ENCODE peak calls at places on chromosomes 12 and 14, in five cellular contexts. P is transverse colon, Z is HepG2, B is stomach, X is SK-N-SH. O is an unnamed sample.

GRCh38 chr12:100185361-100185894 is 15.2 kb upstream of the ACTR6 start:
- DNase-seq in P (no peak), Z (no peak), B (no peak), X (peak), O (no peak)

GRCh38 chr12:64912501-64912900 is 88.1 kb downstream of the TBC1D30 start:
- DNase-seq in P (no peak), Z (no peak), B (no peak), X (no peak), O (no peak)

GRCh38 chr14:67424539-67424938 is 12.6 kb upstream of the PLEK2 start:
- DNase-seq in P (no peak), Z (no peak), B (no peak), X (no peak), O (no peak)

GRCh38 chr12:53935562-53936341 is 2.9 kb upstream of the HOXC13 start:
- DNase-seq in P (no peak), Z (no peak), B (no peak), X (no peak), O (no peak)

GRCh38 chr12:1877169-1877878 is 41.1 kb downstream of the CACNA2D4 start:
- DNase-seq in P (no peak), Z (peak), B (no peak), X (no peak), O (no peak)

GRCh38 chr12:8996682-8997405 is 7.5 kb downstream of the KLRG1 start:
- DNase-seq in P (no peak), Z (no peak), B (no peak), X (no peak), O (no peak)

GRCh38 chr14:101579372-101580080 is 18.2 kb downstream of the DIO3 start:
- DNase-seq in P (no peak), Z (no peak), B (no peak), X (no peak), O (no peak)

GRCh38 chr14:63647696-63648410 is 6.2 kb upstream of the WDR89 start:
- DNase-seq in P (no peak), Z (no peak), B (no peak), X (no peak), O (no peak)

GRCh38 chr14:88323520-88324199 is 591 bp upstream of the KCNK10 start:
- DNase-seq in P (no peak), Z (no peak), B (no peak), X (peak), O (no peak)

GRCh38 chr14:59427653-59428578 is 37.3 kb downstream of the GPR135 start:
- DNase-seq in P (no peak), Z (no peak), B (no peak), X (no peak), O (no peak)

GRCh38 chr12:16012086-16012485 is 101.0 kb downstream of the DERA start:
- DNase-seq in P (no peak), Z (no peak), B (peak), X (no peak), O (no peak)

GRCh38 chr14:102500190-102500661 is 9.3 kb downstream of the ANKRD9 start:
- DNase-seq in P (peak), Z (no peak), B (no peak), X (no peak), O (peak)

GRCh38 chr12:2957816-2958431 is 1.3 kb upstream of the TEAD4 start:
- DNase-seq in P (no peak), Z (no peak), B (no peak), X (no peak), O (no peak)

GRCh38 chr12:3000548-3001275 is 41.5 kb downstream of the TEAD4 start:
- DNase-seq in P (no peak), Z (peak), B (no peak), X (no peak), O (no peak)

GRCh38 chr12:95908573-95908972 is 33.8 kb downstream of the CCDC38 start:
- DNase-seq in P (no peak), Z (no peak), B (no peak), X (no peak), O (no peak)

GRCh38 chr12:56186957-56187356 is 2.3 kb downstream of the SMARCC2 start:
- DNase-seq in P (no peak), Z (no peak), B (no peak), X (no peak), O (no peak)

GRCh38 chr14:35406811-35407630 is 2.5 kb upstream of the NFKBIA start:
- DNase-seq in P (no peak), Z (peak), B (no peak), X (peak), O (no peak)

GRCh38 chr12:53791735-53792326 is 40.1 kb upstream of the CISTR start:
- DNase-seq in P (no peak), Z (no peak), B (peak), X (no peak), O (no peak)

GRCh38 chr12:55499810-55500252 is 7.7 kb downstream of the OR6C68 start:
- DNase-seq in P (no peak), Z (peak), B (no peak), X (no peak), O (no peak)

GRCh38 chr12:63150255-63151060 is 543 bp downstream of the AVPR1A start:
- DNase-seq in P (no peak), Z (no peak), B (no peak), X (peak), O (no peak)

GRCh38 chr14:70755655-70756054 is 53.7 kb downstream of the MAP3K9 start:
- DNase-seq in P (no peak), Z (no peak), B (no peak), X (no peak), O (no peak)

GRCh38 chr12:57558864-57559263 is 9.0 kb downstream of the KIF5A start:
- DNase-seq in P (no peak), Z (no peak), B (no peak), X (no peak), O (no peak)

GRCh38 chr12:6548556-6549378 is 7.1 kb downstream of the IFFO1 start:
- DNase-seq in P (no peak), Z (no peak), B (no peak), X (no peak), O (no peak)

GRCh38 chr12:104680506-104680905 is 223.8 kb downstream of the CHST11 start:
- DNase-seq in P (no peak), Z (no peak), B (no peak), X (no peak), O (no peak)

GRCh38 chr12:104676636-104677035 is 219.9 kb downstream of the CHST11 start:
- DNase-seq in P (no peak), Z (no peak), B (no peak), X (no peak), O (no peak)

GRCh38 chr12:104680070-104680469 is 223.3 kb downstream of the CHST11 start:
- DNase-seq in P (no peak), Z (peak), B (no peak), X (peak), O (no peak)

GRCh38 chr12:104674083-104674482 is 217.3 kb downstream of the CHST11 start:
- DNase-seq in P (no peak), Z (no peak), B (no peak), X (peak), O (no peak)

DNA sequence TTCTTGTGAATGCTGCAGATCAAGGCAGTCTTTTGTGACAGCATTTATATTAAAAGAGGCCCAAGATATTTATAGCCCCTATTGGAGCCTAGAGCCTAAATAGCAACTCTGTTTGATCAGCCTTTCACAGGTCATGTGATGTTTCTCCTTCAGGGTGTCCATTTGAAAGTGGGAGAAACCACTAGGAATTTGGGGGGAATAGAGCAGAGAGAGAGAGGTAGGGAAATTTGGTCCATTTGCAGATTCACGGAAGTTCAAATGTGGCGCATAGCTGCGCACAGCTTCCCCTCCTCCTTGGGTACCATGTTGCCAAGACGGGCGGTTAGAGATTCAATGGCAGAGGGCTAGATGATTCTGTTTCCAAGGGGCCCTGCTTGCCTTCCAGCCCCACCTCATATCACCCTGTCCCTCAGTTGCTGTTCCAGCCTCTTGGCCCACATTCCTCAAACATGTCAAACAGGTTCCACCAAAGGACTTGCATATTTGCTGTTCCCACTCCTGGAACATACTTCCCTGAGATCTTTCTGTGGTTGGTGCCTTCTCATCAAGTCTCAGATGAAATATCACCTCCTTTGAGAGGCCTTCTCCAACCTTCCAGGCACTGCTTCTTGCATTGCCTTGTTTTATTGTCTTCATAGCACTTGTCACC is 220.8 kb downstream of the CHST11 start:
- DNase-seq in P (no peak), Z (no peak), B (peak), X (no peak), O (no peak)
- TF ChIP-seq POLR2AphosphoS5 in P (no peak), Z (no peak), B (peak), X (no peak), O (no peak)

DNA sequence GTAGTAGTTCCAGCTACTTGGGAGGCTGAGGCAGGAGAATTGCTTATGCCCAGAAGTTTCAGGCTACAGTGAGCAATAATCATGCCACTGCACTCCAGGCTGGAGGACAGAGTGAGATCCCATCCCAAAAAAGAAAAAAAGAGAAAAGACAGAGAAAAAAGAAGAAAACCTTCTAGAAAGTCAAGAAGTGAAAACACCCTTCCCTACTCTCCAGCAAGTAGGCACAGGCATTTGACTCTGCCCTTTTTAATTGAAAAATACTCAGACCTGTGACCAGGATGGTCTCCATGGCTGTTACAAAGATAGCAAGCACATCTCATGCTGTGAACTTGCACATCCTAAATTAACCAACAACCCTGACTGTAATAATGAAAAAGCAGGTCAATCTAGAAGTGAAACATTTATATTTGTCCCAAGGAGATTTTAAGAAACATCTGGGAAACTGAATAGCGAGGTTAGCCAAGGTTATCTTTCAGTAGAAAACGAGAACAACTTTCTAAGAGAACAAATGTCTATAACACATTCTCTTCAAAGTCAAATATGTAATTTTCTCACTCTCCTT is 2.0 kb downstream of the TMTC1 start:
- DNase-seq in P (no peak), Z (no peak), B (no peak), X (no peak), O (no peak)
- H3K27ac ChIP-seq in P (peak), Z (no peak), B (peak), X (no peak), O (peak)

DNA sequence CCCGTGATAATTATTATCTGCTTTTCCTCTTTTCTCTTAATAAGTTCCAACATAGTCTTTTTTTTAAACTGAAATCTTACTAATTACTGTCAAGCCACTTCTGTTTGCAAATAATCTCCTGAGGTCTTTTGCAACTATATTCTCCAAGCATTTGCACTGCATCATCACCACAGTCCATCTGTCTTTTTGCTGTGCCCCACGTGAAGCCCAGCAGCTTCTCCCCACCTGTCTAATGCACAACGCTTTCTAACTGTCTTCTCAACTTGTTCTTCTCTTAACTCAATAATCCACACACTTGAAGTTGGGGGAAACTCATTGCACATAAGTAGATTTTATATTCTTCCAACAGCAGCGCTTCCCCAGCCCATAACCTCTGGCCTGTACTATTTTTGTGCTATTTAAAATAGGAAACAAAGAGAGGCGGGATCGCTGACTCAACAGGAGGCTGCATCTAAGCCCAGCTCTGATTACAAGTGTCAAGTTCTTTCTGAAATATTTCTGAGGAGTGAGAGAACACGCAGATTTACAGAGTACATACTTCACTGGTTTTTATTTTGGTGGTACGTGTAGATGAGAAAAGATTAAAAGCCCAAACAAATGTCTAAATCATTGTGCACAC is 226.7 kb downstream of the GXYLT1 start:
- DNase-seq in P (no peak), Z (no peak), B (no peak), X (no peak), O (no peak)
- TF ChIP-seq EP300 in P (no peak), Z (no peak), B (no peak), X (no peak), O (no peak)

DNA sequence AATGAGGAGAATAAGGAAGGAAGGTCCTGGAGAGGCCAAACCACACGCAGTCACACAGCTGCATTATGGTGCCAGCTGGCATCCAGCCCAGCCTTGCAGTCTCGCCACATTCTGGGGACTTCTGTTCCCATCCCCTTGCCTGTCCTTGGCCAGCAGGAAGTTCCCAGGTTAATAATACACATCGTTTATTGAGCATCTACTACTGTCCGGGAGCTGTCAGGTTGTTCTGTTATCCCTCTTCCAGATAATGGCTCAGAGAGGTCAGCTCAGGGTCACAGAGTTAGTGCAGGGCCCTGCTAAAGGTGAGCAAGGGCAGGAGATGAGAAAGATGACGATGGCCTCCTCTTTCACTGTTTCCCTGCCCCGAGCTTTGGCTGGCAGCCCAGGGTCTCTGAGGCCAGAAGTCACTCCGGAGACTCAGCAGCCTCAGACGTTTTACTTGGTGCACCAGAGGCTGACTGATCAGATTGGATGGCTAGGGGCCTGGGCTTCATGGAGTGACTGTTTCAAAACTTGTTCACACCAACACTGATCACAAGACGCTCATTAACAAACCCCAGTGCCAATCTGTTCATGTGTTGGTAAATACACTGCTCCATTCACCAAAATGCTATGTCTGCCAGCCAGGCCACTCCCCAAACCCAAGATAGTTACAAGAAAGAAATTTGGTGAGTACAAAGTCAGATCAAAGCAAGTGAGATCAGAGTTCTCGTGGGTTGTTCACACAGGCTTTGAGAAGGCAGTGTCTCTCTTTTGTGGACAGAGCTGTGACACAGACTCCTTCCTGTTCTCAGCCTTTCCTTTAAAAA is 79.2 kb downstream of the B4GALNT3 start:
- DNase-seq in P (peak), Z (no peak), B (peak), X (peak), O (no peak)
- TF ChIP-seq POLR2AphosphoS5 in P (peak), Z (no peak), B (peak), X (no peak), O (no peak)

DNA sequence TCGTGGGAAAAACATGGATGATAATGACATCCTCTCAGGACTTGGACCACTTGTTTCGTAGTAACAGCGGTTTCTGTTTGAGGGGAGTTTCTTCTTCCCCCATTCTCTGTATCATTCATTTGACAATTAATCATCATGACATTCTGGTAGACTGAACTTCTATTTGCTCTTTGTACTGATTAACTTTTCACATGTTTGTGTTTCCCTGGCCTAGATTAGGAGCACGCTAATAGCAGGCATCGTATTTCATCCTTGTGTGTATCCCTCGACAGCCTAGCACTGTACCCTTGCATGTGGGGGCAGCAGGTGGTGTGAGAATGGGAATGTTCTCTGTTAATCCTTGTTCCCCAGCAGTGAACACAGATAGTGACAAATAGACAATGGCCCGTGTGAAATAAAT is 8.1 kb downstream of the LRRC74A start:
- DNase-seq in P (no peak), Z (peak), B (no peak), X (no peak), O (no peak)
- H3K27ac ChIP-seq in P (no peak), Z (no peak), B (no peak), X (no peak), O (no peak)

GRCh38 chr14:81252278-81252677 is 31.5 kb upstream of the GTF2A1 start:
- DNase-seq in P (no peak), Z (no peak), B (no peak), X (no peak), O (no peak)
- TF ChIP-seq EP300 in P (no peak), Z (no peak), B (no peak), X (no peak), O (no peak)

GRCh38 chr12:88895634-88896033 is 315.4 kb upstream of the KITLG start:
- DNase-seq in P (no peak), Z (no peak), B (no peak), X (no peak), O (no peak)
- TF ChIP-seq POLR2AphosphoS5 in P (no peak), Z (no peak), B (no peak), X (no peak), O (no peak)